ENCODE peak calls at places on chromosomes 16 and 17, in seven cellular contexts. J, M, N, Y, P, K and U are unnamed samples.

GRCh38 chr16:4792951-4793513 is 2.1 kb upstream of the SMIM22 start:
- DNase-seq in J (no peak), M (no peak), N (no peak), Y (no peak), P (no peak), K (no peak), U (no peak)

GRCh38 chr17:58756246-58757161 is 850 bp downstream of the PPM1E start:
- DNase-seq in J (no peak), M (peak), N (no peak), Y (peak), P (no peak), K (no peak), U (peak)

GRCh38 chr16:89017956-89018604 is 41.1 kb upstream of the CBFA2T3 start:
- DNase-seq in J (no peak), M (no peak), N (no peak), Y (no peak), P (no peak), K (no peak), U (no peak)

GRCh38 chr16:31386157-31386984 is 6.8 kb upstream of the ITGAD start:
- DNase-seq in J (no peak), M (peak), N (no peak), Y (peak), P (no peak), K (no peak), U (no peak)

GRCh38 chr17:2853722-2854580 is 57.7 kb downstream of the RAP1GAP2 start:
- DNase-seq in J (no peak), M (no peak), N (peak), Y (peak), P (no peak), K (no peak), U (peak)

GRCh38 chr17:59842901-59843652 is 49.7 kb downstream of the TUBD1 start:
- DNase-seq in J (peak), M (peak), N (no peak), Y (peak), P (peak), K (no peak), U (no peak)

GRCh38 chr17:41645371-41646063 is 21.1 kb upstream of the KRT17 start:
- DNase-seq in J (no peak), M (peak), N (no peak), Y (peak), P (no peak), K (no peak), U (no peak)

GRCh38 chr17:79791354-79792123 is 5.3 kb downstream of the CBX8 start:
- DNase-seq in J (no peak), M (no peak), N (no peak), Y (no peak), P (no peak), K (no peak), U (no peak)

GRCh38 chr17:58537266-58537665 is 22.8 kb upstream of the MTMR4 start:
- DNase-seq in J (no peak), M (no peak), N (no peak), Y (no peak), P (no peak), K (no peak), U (no peak)

GRCh38 chr17:15171433-15172047 is 93.6 kb downstream of the PMP22 start:
- DNase-seq in J (peak), M (peak), N (peak), Y (peak), P (peak), K (peak), U (peak)

GRCh38 chr16:46817961-46818360 is 13.0 kb downstream of the C16orf87 start:
- DNase-seq in J (no peak), M (peak), N (no peak), Y (peak), P (no peak), K (no peak), U (no peak)

GRCh38 chr16:1941924-1942809 is 832 bp downstream of the MSRB1 start:
- DNase-seq in J (no peak), M (peak), N (no peak), Y (peak), P (no peak), K (no peak), U (no peak)

GRCh38 chr16:19419691-19420060 is 2.0 kb downstream of the TMC5 start:
- DNase-seq in J (no peak), M (no peak), N (no peak), Y (peak), P (no peak), K (no peak), U (no peak)

GRCh38 chr17:57458718-57459285 is 202.5 kb downstream of the MSI2 start:
- DNase-seq in J (no peak), M (no peak), N (no peak), Y (no peak), P (no peak), K (no peak), U (no peak)

GRCh38 chr16:66560107-66560506 is 6.1 kb upstream of the CMTM1 start:
- DNase-seq in J (no peak), M (no peak), N (no peak), Y (no peak), P (no peak), K (no peak), U (no peak)

GRCh38 chr17:79803421-79803996 is 6.6 kb upstream of the CBX8 start:
- DNase-seq in J (no peak), M (no peak), N (no peak), Y (no peak), P (no peak), K (no peak), U (no peak)

GRCh38 chr16:21194771-21195301 is 16.5 kb downstream of the ZP2 start:
- DNase-seq in J (no peak), M (peak), N (no peak), Y (peak), P (no peak), K (no peak), U (no peak)

GRCh38 chr17:63433746-63434591 is 12.1 kb downstream of the CYB561 start:
- DNase-seq in J (peak), M (peak), N (no peak), Y (peak), P (no peak), K (peak), U (no peak)

GRCh38 chr17:46964315-46965265 is 14.5 kb downstream of the RPRML start:
- DNase-seq in J (no peak), M (peak), N (no peak), Y (no peak), P (no peak), K (no peak), U (peak)

GRCh38 chr16:1707193-1707790 is 1.3 kb downstream of the MAPK8IP3 start:
- DNase-seq in J (no peak), M (peak), N (no peak), Y (peak), P (no peak), K (no peak), U (no peak)

GRCh38 chr17:73283841-73284282 is 22.2 kb upstream of the CPSF4L start:
- DNase-seq in J (no peak), M (no peak), N (no peak), Y (peak), P (no peak), K (no peak), U (peak)

GRCh38 chr16:51153275-51153991 is 2.4 kb upstream of the SALL1 start:
- DNase-seq in J (no peak), M (no peak), N (no peak), Y (peak), P (no peak), K (no peak), U (peak)

GRCh38 chr16:27972500-27972899 is 91.0 kb downstream of the GSG1L start:
- DNase-seq in J (no peak), M (peak), N (no peak), Y (peak), P (peak), K (no peak), U (peak)

DNA sequence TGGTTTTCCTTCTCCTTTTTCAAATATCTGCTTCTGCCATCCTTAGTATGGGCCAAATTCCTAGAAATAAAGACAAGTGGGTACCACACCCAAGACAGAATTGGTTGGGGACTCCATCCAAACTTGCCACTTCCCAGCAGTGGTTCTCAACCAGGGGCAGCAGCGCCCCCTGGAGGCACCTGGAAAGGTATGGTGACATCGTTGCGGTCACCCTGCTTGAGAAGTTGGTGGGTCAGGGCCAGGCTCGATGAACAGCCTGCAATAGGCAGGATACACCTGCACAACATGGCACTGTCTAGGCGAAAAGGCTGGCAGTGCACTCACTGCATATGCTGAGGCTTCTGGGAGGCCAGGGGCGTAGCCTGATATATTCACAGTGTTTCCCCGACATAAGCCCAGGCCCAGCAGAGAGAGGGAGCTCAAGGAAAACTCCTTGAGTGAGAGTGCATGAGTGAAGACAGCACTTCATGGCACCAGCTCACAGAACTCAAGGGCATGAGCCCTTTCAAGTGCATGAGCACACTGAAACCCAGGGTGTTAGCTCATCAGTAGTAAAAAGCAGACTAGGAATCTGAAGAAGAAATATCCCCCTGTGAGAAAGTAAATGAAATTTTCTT is 57.7 kb downstream of the CMC2 start:
- DNase-seq in J (no peak), M (peak), N (no peak), Y (peak), P (no peak), K (no peak), U (peak)
- TF ChIP-seq CTCF in J (peak), M (peak), N (peak), Y (peak), P (peak), K (peak), U (peak)

GRCh38 chr16:684961-685696 is 995 bp upstream of the JMJD8 start:
- DNase-seq in J (no peak), M (no peak), N (no peak), Y (no peak), P (no peak), K (no peak), U (no peak)

GRCh38 chr16:684067-684794 is at the start of gene JMJD8:
- DNase-seq in J (peak), M (peak), N (peak), Y (peak), P (peak), K (peak), U (peak)

GRCh38 chr16:682493-683395 is 1.4 kb downstream of the JMJD8 start:
- DNase-seq in J (no peak), M (no peak), N (no peak), Y (no peak), P (no peak), K (no peak), U (no peak)

GRCh38 chr16:681746-682427 is 1.7 kb downstream of the STUB1 start:
- DNase-seq in J (no peak), M (no peak), N (no peak), Y (peak), P (no peak), K (no peak), U (no peak)

DNA sequence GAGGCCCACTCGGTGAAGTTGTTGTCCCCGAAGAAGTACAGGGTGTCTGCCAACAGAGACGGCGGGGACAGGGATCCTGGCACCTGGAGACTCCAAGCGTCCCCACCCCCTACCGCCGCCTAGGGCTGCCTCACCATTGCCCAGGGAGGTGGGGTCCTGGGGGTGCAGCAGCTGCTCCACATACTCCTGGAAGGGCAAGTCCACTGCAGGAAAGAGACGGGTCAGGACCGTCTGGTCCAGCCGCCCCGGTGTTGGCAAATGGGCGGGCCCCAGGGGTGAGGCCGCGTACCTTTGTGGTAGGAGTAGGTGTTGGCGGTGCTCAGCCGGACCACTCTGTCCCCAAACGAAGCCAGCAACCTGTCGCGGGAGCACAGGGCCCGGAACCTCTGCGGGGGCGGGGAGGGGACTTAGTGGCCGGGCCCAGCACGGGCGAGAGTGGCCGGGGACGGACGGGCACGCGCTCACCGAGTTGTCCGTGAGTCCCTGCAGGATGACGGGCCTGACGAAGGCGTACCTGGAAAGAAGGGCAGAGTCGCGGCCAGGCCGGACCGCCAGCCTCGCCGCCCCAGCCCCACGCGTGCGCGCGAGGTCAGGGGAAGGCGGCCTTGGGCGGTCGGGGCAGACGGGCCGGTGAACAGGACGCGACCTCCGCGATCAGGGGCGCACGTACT is 603 bp downstream of the JMJD8 start:
- DNase-seq in J (no peak), M (no peak), N (no peak), Y (no peak), P (no peak), K (no peak), U (no peak)
- TF ChIP-seq CTCF in J (no peak), M (no peak), N (no peak), Y (no peak), P (no peak), K (no peak), U (no peak)

DNA sequence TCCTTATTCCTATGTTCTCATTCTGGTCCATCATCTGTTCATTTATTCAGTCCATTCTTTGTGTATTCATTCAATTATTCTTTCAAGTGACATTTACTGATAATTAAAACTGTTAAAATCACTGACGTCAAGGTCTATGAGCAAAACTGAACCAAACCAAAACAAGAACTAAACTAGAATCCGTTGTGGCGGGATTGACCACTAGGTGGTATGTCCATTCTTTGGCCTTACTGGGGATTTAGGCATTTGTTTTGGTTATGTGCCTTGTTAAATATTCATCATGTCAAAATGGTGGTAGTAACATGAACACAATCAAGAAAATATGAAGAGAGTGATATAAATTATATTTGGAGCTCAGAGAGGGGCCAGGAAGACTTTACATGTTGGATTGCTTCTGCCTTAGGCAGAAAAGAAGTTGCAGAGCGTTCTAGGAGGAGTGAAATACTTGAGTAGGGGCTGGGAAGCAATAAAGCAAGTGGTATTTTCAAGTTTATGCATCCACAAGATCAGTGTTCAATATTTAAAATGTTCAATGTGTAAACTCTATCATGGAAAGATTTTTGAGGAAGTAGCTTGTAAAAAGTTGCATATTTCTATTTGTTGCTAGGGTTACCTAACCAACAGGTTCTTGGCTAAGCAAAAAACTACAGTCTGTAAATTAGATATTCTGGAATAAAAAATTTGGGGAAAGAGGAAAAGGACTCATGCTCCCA is 129.0 kb downstream of the CDH13 start:
- DNase-seq in J (no peak), M (peak), N (no peak), Y (peak), P (no peak), K (no peak), U (no peak)
- TF ChIP-seq CTCF in J (no peak), M (peak), N (peak), Y (peak), P (peak), K (no peak), U (peak)

GRCh38 chr17:6286239-6286638 is 148.7 kb downstream of the AIPL1 start:
- DNase-seq in J (no peak), M (no peak), N (no peak), Y (no peak), P (no peak), K (no peak), U (no peak)
- TF ChIP-seq CTCF in J (no peak), M (no peak), N (no peak), Y (no peak), P (no peak), K (no peak), U (no peak)

GRCh38 chr17:38871247-38871991 is 1.6 kb downstream of the LASP1 start:
- DNase-seq in J (no peak), M (peak), N (no peak), Y (peak), P (no peak), K (peak), U (no peak)
- TF ChIP-seq CTCF in J (no peak), M (no peak), N (no peak), Y (no peak), P (peak), K (no peak), U (no peak)

GRCh38 chr16:71882505-71883192 is 1.3 kb downstream of the ZNF821 start:
- DNase-seq in J (no peak), M (peak), N (peak), Y (peak), P (peak), K (no peak), U (peak)

GRCh38 chr16:71883849-71884638 is at the start of gene ZNF821:
- DNase-seq in J (no peak), M (peak), N (peak), Y (peak), P (peak), K (no peak), U (peak)

GRCh38 chr16:71880176-71880575 is 3.8 kb downstream of the ZNF821 start:
- DNase-seq in J (no peak), M (no peak), N (no peak), Y (no peak), P (peak), K (no peak), U (no peak)

GRCh38 chr16:71885261-71885650 is 1.3 kb upstream of the ZNF821 start:
- DNase-seq in J (no peak), M (no peak), N (no peak), Y (no peak), P (no peak), K (no peak), U (no peak)

GRCh38 chr16:71883193-71883848 is 661 bp downstream of the ZNF821 start:
- DNase-seq in J (no peak), M (no peak), N (peak), Y (no peak), P (peak), K (no peak), U (peak)
- TF ChIP-seq CTCF in J (no peak), M (no peak), N (no peak), Y (no peak), P (peak), K (no peak), U (no peak)

GRCh38 chr16:70438983-70439862 is at the start of gene ST3GAL2:
- DNase-seq in J (peak), M (peak), N (peak), Y (peak), P (peak), K (peak), U (peak)

GRCh38 chr16:70437017-70437581 is 1.8 kb downstream of the ST3GAL2 start:
- DNase-seq in J (peak), M (peak), N (no peak), Y (peak), P (peak), K (no peak), U (no peak)

GRCh38 chr16:70437582-70438324 is 1.1 kb downstream of the ST3GAL2 start:
- DNase-seq in J (no peak), M (peak), N (no peak), Y (peak), P (no peak), K (no peak), U (no peak)

GRCh38 chr16:70441406-70441990 is 2.6 kb upstream of the ST3GAL2 start:
- DNase-seq in J (no peak), M (no peak), N (no peak), Y (no peak), P (no peak), K (no peak), U (no peak)

DNA sequence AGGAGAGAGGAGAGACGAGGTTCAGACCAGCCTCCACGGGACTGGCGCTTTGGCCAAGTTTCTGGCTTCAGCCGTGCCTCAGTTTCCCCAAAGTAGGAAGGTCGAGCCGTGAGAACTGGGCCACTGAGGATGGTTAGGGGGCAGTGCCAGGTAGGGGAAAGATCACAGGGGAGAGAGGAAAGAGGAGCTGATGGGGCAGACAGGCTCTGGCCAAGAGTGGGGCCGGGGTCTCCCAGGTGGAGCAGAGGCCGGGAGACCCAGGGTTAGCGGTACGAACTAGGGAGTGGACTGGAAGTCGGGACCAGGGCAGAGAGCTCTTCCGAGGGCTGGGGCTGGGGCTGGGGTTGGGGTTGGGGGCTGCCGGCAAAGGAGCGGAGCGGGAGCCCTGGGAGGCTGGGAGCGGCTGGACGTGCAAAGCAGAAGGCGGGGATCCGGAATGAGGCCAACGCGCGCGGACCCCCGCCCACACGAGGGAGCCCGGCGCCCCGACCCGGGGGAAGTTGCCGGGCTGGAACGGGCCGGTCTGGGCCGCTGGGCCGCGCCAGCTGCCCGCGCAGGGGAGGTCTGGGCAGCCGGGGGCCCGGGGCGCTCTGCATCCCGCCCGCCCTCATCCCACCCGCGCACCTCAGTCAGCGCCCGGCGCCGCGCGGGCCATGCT is 446 bp downstream of the ST3GAL2 start:
- DNase-seq in J (no peak), M (no peak), N (peak), Y (no peak), P (no peak), K (no peak), U (peak)
- TF ChIP-seq CTCF in J (no peak), M (no peak), N (no peak), Y (no peak), P (no peak), K (no peak), U (no peak)